ENCODE peak calls at places on chromosomes 12 and 14, in seven cellular contexts. L is iPS DF 19.7, G is GM10248, J is HEK293T, P is hypothalamus, T is NCI-H2171 treated with DMSO at 0.1 percent for 48 hours, F is tibial artery. Y is an unnamed sample.

GRCh38 chr14:59060841-59061240 is 127.6 kb upstream of the DAAM1 start:
- DNase-seq in P (no peak), T (no peak), F (no peak), J (no peak), L (no peak), G (no peak), Y (no peak)

GRCh38 chr14:103483600-103483999 is 39.0 kb downstream of the CKB start:
- DNase-seq in F (no peak), G (no peak), P (no peak), L (no peak), J (no peak), T (no peak), Y (peak; percentile 1)

GRCh38 chr14:93894992-93895391 is 32.2 kb upstream of the FAM181A start:
- DNase-seq in L (peak; percentile 63), G (no peak), F (peak; percentile 24), P (no peak), J (no peak), T (peak; percentile 75), Y (no peak)

GRCh38 chr14:68676511-68676943 is 116.3 kb downstream of the ZFP36L1 start:
- DNase-seq in G (no peak), T (peak; percentile 64), P (no peak), J (no peak), F (peak; percentile 61), L (no peak), Y (no peak)

GRCh38 chr14:103886304-103887169 is 39.2 kb upstream of the PPP1R13B start:
- DNase-seq in L (no peak), G (no peak), J (no peak), P (no peak), T (no peak), F (no peak), Y (no peak)

GRCh38 chr14:60656755-60657608 is 7.7 kb upstream of the SIX1 start:
- DNase-seq in P (peak; percentile 15), J (no peak), L (no peak), G (peak; percentile 83), F (peak; percentile 75), T (no peak), Y (no peak)

GRCh38 chr12:48981757-48982157 is 3.6 kb downstream of the WNT1 start:
- DNase-seq in J (no peak), P (no peak), L (no peak), T (no peak), F (no peak), G (no peak), Y (no peak)

GRCh38 chr14:104805326-104805678 is 4.4 kb downstream of the ZBTB42 start:
- DNase-seq in J (peak; percentile 39), G (no peak), F (no peak), T (no peak), L (no peak), P (no peak), Y (no peak)

GRCh38 chr12:86230516-86231146 is 25.6 kb downstream of the MGAT4C start:
- DNase-seq in L (no peak), F (no peak), P (no peak), G (no peak), T (no peak), J (no peak), Y (no peak)

GRCh38 chr12:2244013-2244861 is 191.4 kb downstream of the CACNA1C start:
- DNase-seq in G (no peak), T (no peak), L (peak; percentile 47), J (peak; percentile 33), F (peak; percentile 75), P (peak; percentile 17), Y (no peak)

GRCh38 chr12:125089083-125089482 is 23.8 kb downstream of the AACS start:
- DNase-seq in F (no peak), L (no peak), T (peak; percentile 42), G (no peak), J (peak; percentile 22), P (no peak), Y (no peak)

GRCh38 chr14:104879983-104880565 is 15.0 kb downstream of the CEP170B start:
- DNase-seq in L (no peak), G (no peak), T (no peak), F (no peak), J (no peak), P (no peak), Y (no peak)

GRCh38 chr14:95500201-95500681 is 16.2 kb downstream of the SYNE3 start:
- DNase-seq in P (peak; percentile 81), F (peak; percentile 61), J (no peak), T (no peak), G (no peak), L (no peak), Y (no peak)

GRCh38 chr12:81530352-81530751 is 228.8 kb downstream of the PPFIA2 start:
- DNase-seq in G (no peak), L (no peak), J (no peak), F (no peak), P (no peak), T (no peak), Y (no peak)

GRCh38 chr14:91373591-91374245 is 43.9 kb downstream of the CCDC88C start:
- DNase-seq in L (no peak), J (no peak), T (peak; percentile 76), G (peak; percentile 85), P (no peak), F (no peak), Y (no peak)

GRCh38 chr12:114901316-114901715 is 217.3 kb upstream of the TBX3 start:
- DNase-seq in T (no peak), F (no peak), L (no peak), J (no peak), G (no peak), P (no peak), Y (no peak)

GRCh38 chr12:52534482-52534881 is 14.3 kb upstream of the KRT5 start:
- DNase-seq in G (no peak), T (no peak), J (no peak), L (no peak), P (no peak), F (no peak), Y (no peak)

GRCh38 chr12:3303410-3304136 is 187.4 kb upstream of the PRMT8 start:
- DNase-seq in T (peak; percentile 91), L (no peak), P (no peak), J (no peak), F (no peak), G (no peak), Y (peak; percentile 7)

GRCh38 chr12:106131671-106132070 is 7.1 kb downstream of the NUAK1 start:
- DNase-seq in J (no peak), P (no peak), T (no peak), F (no peak), L (no peak), G (no peak), Y (no peak)

GRCh38 chr14:24838945-24839616 is 205.1 kb upstream of the GZMB start:
- DNase-seq in L (no peak), F (no peak), J (no peak), P (peak; percentile 3), T (no peak), G (no peak), Y (no peak)

GRCh38 chr12:10140001-10140400 is 10.0 kb upstream of the CLEC7A start:
- DNase-seq in F (no peak), G (peak; percentile 35), J (peak; percentile 32), P (peak; percentile 15), T (peak; percentile 4), L (no peak), Y (no peak)

GRCh38 chr14:92744198-92744597 is 4.2 kb downstream of the LGMN start:
- DNase-seq in J (no peak), G (no peak), T (no peak), F (no peak), P (no peak), L (no peak), Y (no peak)

GRCh38 chr14:71686677-71687076 is 245.6 kb upstream of the RGS6 start:
- DNase-seq in P (no peak), F (peak; percentile 78), J (no peak), G (no peak), L (no peak), T (no peak), Y (no peak)

GRCh38 chr12:119868992-119869391 is 8.1 kb downstream of the CIT start:
- DNase-seq in G (no peak), F (no peak), L (no peak), P (no peak), J (no peak), T (peak; percentile 60), Y (no peak)

GRCh38 chr14:30949651-30950050 is 75.3 kb downstream of the COCH start:
- DNase-seq in G (no peak), F (no peak), L (no peak), T (no peak), P (no peak), J (no peak), Y (no peak)

GRCh38 chr12:86931714-86932113 is 675.5 kb upstream of the MGAT4C start:
- DNase-seq in J (no peak), L (no peak), G (no peak), F (no peak), P (no peak), T (no peak), Y (no peak)

GRCh38 chr14:94690896-94691657 is 78.8 kb downstream of the GSC start:
- DNase-seq in G (no peak), T (no peak), L (no peak), J (no peak), F (no peak), P (no peak), Y (no peak)